ENCODE peak calls at places on chromosomes 1 and 21, in six cellular contexts. M, B, O, A, E and P are unnamed samples. For H3K27me3, the result is how much of the 10 kb centered on the place peaks cover.

GRCh38 chr1:90357980-90358379 is 359.1 kb downstream of the BARHL2 start:
- DNase-seq in M (no peak), B (no peak), O (no peak), A (no peak), E (no peak), P (no peak)

GRCh38 chr1:216562383-216562782 is 139.1 kb upstream of the USH2A start:
- DNase-seq in M (no peak), B (no peak), O (no peak), A (no peak), E (no peak), P (no peak)

GRCh38 chr1:10657080-10657847 is 139.2 kb downstream of the CASZ1 start:
- DNase-seq in M (no peak), B (no peak), O (no peak), A (no peak), E (no peak), P (no peak)

GRCh38 chr1:183633676-183634343 is 1.8 kb downstream of the ARPC5 start:
- DNase-seq in M (no peak), B (no peak), O (no peak), A (no peak), E (peak), P (no peak)

GRCh38 chr21:28256420-28256831 is 736.3 kb downstream of the LTN1 start:
- DNase-seq in M (no peak), B (no peak), O (no peak), A (no peak), E (peak), P (no peak)

GRCh38 chr1:16267690-16268180 is 30.8 kb upstream of the CPLANE2 start:
- DNase-seq in M (no peak), B (no peak), O (no peak), A (no peak), E (no peak), P (no peak)

GRCh38 chr1:76314730-76315129 is 240.2 kb downstream of the ST6GALNAC3 start:
- DNase-seq in M (no peak), B (no peak), O (no peak), A (no peak), E (no peak), P (no peak)

GRCh38 chr1:86441581-86441980 is 17.6 kb downstream of the CLCA2 start:
- DNase-seq in M (no peak), B (no peak), O (peak), A (no peak), E (no peak), P (no peak)

GRCh38 chr1:9942939-9943807 is at the start of the genes LZIC and NMNAT1:
- DNase-seq in M (peak), B (peak), O (peak), A (peak), E (peak), P (peak)

GRCh38 chr1:117529683-117530082 is 76.2 kb upstream of the TENT5C start:
- DNase-seq in M (no peak), B (no peak), O (no peak), A (no peak), E (no peak), P (no peak)

GRCh38 chr1:15975358-15975804 is 520 bp downstream of the ZBTB17 start:
- DNase-seq in M (no peak), B (peak), O (peak), A (no peak), E (peak), P (peak)

GRCh38 chr1:231866392-231867331 is 240.1 kb downstream of the DISC1 start:
- DNase-seq in M (peak), B (peak), O (peak), A (peak), E (peak), P (peak)

GRCh38 chr1:2312196-2312588 is 79.2 kb downstream of the MORN1 start:
- DNase-seq in M (no peak), B (no peak), O (no peak), A (no peak), E (no peak), P (no peak)

GRCh38 chr1:161158316-161159016 is 834 bp upstream of the USP21 start:
- DNase-seq in M (no peak), B (no peak), O (no peak), A (no peak), E (no peak), P (no peak)

GRCh38 chr1:151680391-151680790 is 36.2 kb downstream of the CELF3 start:
- DNase-seq in M (no peak), B (no peak), O (no peak), A (no peak), E (no peak), P (no peak)

GRCh38 chr1:182588460-182589396 is at the start of gene RNASEL:
- DNase-seq in M (peak), B (peak), O (peak), A (peak), E (peak), P (peak)

GRCh38 chr1:160224606-160225005 is 19.4 kb downstream of the PEA15 start:
- DNase-seq in M (no peak), B (no peak), O (no peak), A (no peak), E (no peak), P (no peak)

GRCh38 chr1:218201004-218201403 is 84.1 kb upstream of the RRP15 start:
- DNase-seq in M (no peak), B (no peak), O (no peak), A (no peak), E (no peak), P (no peak)

GRCh38 chr1:232428781-232429530 is 201.0 kb downstream of the SIPA1L2 start:
- DNase-seq in M (no peak), B (no peak), O (no peak), A (no peak), E (peak), P (no peak)

GRCh38 chr1:174209347-174210187 is 50.2 kb downstream of the RABGAP1L start:
- DNase-seq in M (no peak), B (no peak), O (no peak), A (no peak), E (no peak), P (no peak)

GRCh38 chr21:36079010-36079649 is 9.3 kb downstream of the CBR1 start:
- DNase-seq in M (no peak), B (no peak), O (peak), A (no peak), E (no peak), P (no peak)

GRCh38 chr1:21781971-21782867 is 730 bp downstream of the USP48 start:
- DNase-seq in M (peak), B (peak), O (peak), A (no peak), E (peak), P (peak)

GRCh38 chr1:90902672-90903071 is 119.2 kb downstream of the ZNF644 start:
- DNase-seq in M (no peak), B (no peak), O (no peak), A (no peak), E (no peak), P (no peak)

GRCh38 chr21:36708512-36709029 is 9.7 kb downstream of the SIM2 start:
- DNase-seq in M (peak), B (no peak), O (no peak), A (no peak), E (no peak), P (no peak)

GRCh38 chr1:11473635-11474034 is 5.3 kb upstream of the DISP3 start:
- DNase-seq in M (no peak), B (peak), O (no peak), A (no peak), E (peak), P (no peak)

GRCh38 chr21:42002421-42002958 is 7.7 kb downstream of the ZBTB21 start:
- DNase-seq in M (no peak), B (no peak), O (no peak), A (no peak), E (peak), P (no peak)

GRCh38 chr1:18104546-18105100 is 3.0 kb upstream of the IGSF21 start:
- DNase-seq in M (no peak), B (peak), O (no peak), A (no peak), E (no peak), P (no peak)

GRCh38 chr1:45550401-45551305 is at the start of gene AKR1A1:
- DNase-seq in M (peak), B (peak), O (peak), A (peak), E (peak), P (peak)

GRCh38 chr1:78286686-78287085 is 204.1 kb upstream of the PTGFR start:
- DNase-seq in M (no peak), B (no peak), O (no peak), A (no peak), E (no peak), P (no peak)

GRCh38 chr1:159931101-159931816 is 6.0 kb upstream of the TAGLN2 start:
- DNase-seq in M (no peak), B (no peak), O (no peak), A (no peak), E (no peak), P (no peak)

GRCh38 chr21:31903896-31904295 is 31.1 kb downstream of the HUNK start:
- DNase-seq in M (no peak), B (no peak), O (no peak), A (no peak), E (no peak), P (no peak)

GRCh38 chr1:205568469-205569361 is 63.1 kb downstream of the ELK4 start:
- DNase-seq in M (no peak), B (no peak), O (peak), A (no peak), E (peak), P (peak)
- H3K27me3 ChIP-seq in M (under half), B (half or more), O (under half), A (under half), E (half or more), P (half or more)

GRCh38 chr1:226549937-226550670 is 1.5 kb downstream of the STUM start:
- DNase-seq in M (no peak), B (peak), O (peak), A (no peak), E (peak), P (no peak)
- H3K27me3 ChIP-seq in M (under half), B (half or more), O (under half), A (under half), E (half or more), P (under half)

GRCh38 chr21:35062016-35062415 is 12.9 kb upstream of the RUNX1 start:
- DNase-seq in M (no peak), B (no peak), O (no peak), A (no peak), E (no peak), P (no peak)
- H3K27me3 ChIP-seq in M (under half), B (under half), O (under half), A (under half), E (under half), P (half or more)

GRCh38 chr1:110605446-110605845 is 712 bp downstream of the KCNA2 start:
- DNase-seq in M (no peak), B (no peak), O (no peak), A (no peak), E (no peak), P (no peak)
- H3K27me3 ChIP-seq in M (under half), B (half or more), O (half or more), A (under half), E (half or more), P (under half)

GRCh38 chr21:40194181-40194580 is 326.9 kb downstream of the PCP4 start:
- DNase-seq in M (no peak), B (no peak), O (no peak), A (no peak), E (no peak), P (no peak)
- H3K27me3 ChIP-seq in M (under half), B (under half), O (under half), A (under half), E (under half), P (under half)

GRCh38 chr1:3921786-3922185 is 21.7 kb upstream of the C1orf174 start:
- DNase-seq in M (no peak), B (no peak), O (no peak), A (no peak), E (no peak), P (peak)
- H3K27me3 ChIP-seq in M (under half), B (under half), O (under half), A (under half), E (under half), P (under half)

DNA sequence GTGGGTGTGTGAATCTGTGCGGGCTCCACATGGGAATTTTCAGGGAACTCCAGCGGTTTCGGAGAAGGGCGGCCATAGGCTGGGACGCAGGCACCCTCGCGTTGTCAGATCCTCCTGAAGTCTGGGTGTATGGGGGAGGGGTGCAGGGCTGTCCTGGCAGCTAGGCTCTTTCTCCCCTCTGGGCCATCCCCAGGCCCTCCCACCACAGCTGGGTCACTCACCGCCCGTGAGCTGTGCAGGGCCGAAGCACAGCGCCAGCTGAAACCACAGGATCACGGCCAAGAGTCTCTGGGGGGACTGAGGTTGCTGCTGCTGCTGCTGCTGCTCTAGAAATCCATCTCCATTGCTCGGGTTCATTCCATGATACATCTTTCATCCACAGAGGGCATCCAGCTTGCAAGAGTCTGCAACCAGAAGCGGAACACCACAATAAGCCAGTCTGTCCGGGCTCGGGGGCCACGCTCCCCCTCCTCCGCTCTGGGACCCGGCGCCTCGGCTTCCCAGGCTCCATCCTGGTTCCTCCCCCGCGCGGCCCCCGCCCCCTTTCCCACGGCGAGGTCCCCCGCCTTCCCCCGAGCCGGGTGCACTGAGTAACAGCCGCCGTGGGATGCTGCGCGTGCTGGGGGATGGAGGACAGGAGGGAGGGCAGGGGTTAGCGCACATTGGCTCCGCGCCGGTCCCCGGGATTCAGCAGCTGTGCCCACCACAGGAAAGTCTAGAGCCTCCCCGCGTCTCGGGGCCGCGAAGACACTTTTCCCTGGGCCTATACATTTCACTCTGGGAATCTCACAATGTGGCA is 720 bp downstream of the SUSD4 start:
- DNase-seq in M (no peak), B (peak), O (peak), A (peak), E (peak), P (peak)
- H3K27me3 ChIP-seq in M (under half), B (half or more), O (half or more), A (under half), E (half or more), P (under half)

GRCh38 chr1:228515200-228515834 is 28.1 kb downstream of the RNF187 start:
- DNase-seq in M (no peak), B (peak), O (no peak), A (peak), E (peak), P (no peak)

GRCh38 chr1:228511539-228512445 is 24.6 kb downstream of the RNF187 start:
- DNase-seq in M (no peak), B (no peak), O (no peak), A (no peak), E (no peak), P (no peak)

GRCh38 chr1:228514421-228514820 is 27.2 kb downstream of the RNF187 start:
- DNase-seq in M (no peak), B (peak), O (no peak), A (no peak), E (no peak), P (no peak)

GRCh38 chr1:228512852-228513243 is 25.7 kb downstream of the RNF187 start:
- DNase-seq in M (no peak), B (no peak), O (no peak), A (no peak), E (no peak), P (no peak)

GRCh38 chr1:228513244-228513900 is 26.2 kb downstream of the RNF187 start:
- DNase-seq in M (no peak), B (no peak), O (no peak), A (peak), E (no peak), P (no peak)
- H3K27me3 ChIP-seq in M (under half), B (half or more), O (under half), A (under half), E (under half), P (under half)